ENCODE peak calls at places on chromosomes 2 and 18, in four cellular contexts. W, N, D and E are unnamed samples.

GRCh38 chr2:26883971-26884370 is 36.0 kb downstream of the DPYSL5 start:
- DNase-seq in W (no peak), N (no peak), D (no peak), E (no peak)

GRCh38 chr2:74648009-74648443 is at the start of gene M1AP:
- DNase-seq in W (peak), N (peak), D (no peak), E (no peak)

GRCh38 chr18:51011709-51012108 is 18.3 kb upstream of the SMAD4 start:
- DNase-seq in W (no peak), N (no peak), D (peak), E (no peak)

GRCh38 chr18:78327643-78328042 is 652.0 kb upstream of the SALL3 start:
- DNase-seq in W (no peak), N (no peak), D (no peak), E (no peak)

GRCh38 chr2:177573120-177573519 is 180.5 kb downstream of the AGPS start:
- DNase-seq in W (no peak), N (no peak), D (no peak), E (peak)

GRCh38 chr18:62788891-62789290 is 73.5 kb downstream of the PHLPP1 start:
- DNase-seq in W (peak), N (no peak), D (no peak), E (no peak)

GRCh38 chr2:119491776-119492525 is 32.3 kb downstream of the SCTR start:
- DNase-seq in W (peak), N (peak), D (peak), E (peak)

GRCh38 chr2:235908826-235909225 is 259.4 kb downstream of the GBX2 start:
- DNase-seq in W (no peak), N (no peak), D (no peak), E (no peak)

GRCh38 chr18:58937913-58938312 is 73.2 kb downstream of the ZNF532 start:
- DNase-seq in W (no peak), N (no peak), D (no peak), E (no peak)

GRCh38 chr2:238504181-238504711 is 77.5 kb downstream of the ASB1 start:
- DNase-seq in W (no peak), N (peak), D (no peak), E (no peak)

GRCh38 chr2:173964565-173965371 is 405 bp downstream of the SP3 start:
- DNase-seq in W (peak), N (peak), D (peak), E (peak)

GRCh38 chr18:7766383-7766782 is 199.3 kb downstream of the PTPRM start:
- DNase-seq in W (no peak), N (peak), D (no peak), E (no peak)

GRCh38 chr2:38750011-38750792 is 959 bp downstream of the SRSF7 start:
- DNase-seq in W (peak), N (no peak), D (peak), E (peak)

GRCh38 chr18:77177009-77177408 is 44.4 kb upstream of the MBP start:
- DNase-seq in W (no peak), N (no peak), D (no peak), E (no peak)

GRCh38 chr2:219325136-219325535 is 7.4 kb downstream of the RESP18 start:
- DNase-seq in W (no peak), N (no peak), D (no peak), E (no peak)

GRCh38 chr2:10775036-10775780 is 37.4 kb downstream of the PDIA6 start:
- DNase-seq in W (no peak), N (peak), D (no peak), E (no peak)

GRCh38 chr18:79879566-79879965 is 71.9 kb downstream of the SLC66A2 start:
- DNase-seq in W (no peak), N (no peak), D (no peak), E (no peak)

GRCh38 chr2:190847504-190848201 is 33.0 kb upstream of the GLS start:
- DNase-seq in W (no peak), N (no peak), D (peak), E (no peak)

GRCh38 chr2:200365209-200365608 is 58.7 kb downstream of the SPATS2L start:
- DNase-seq in W (no peak), N (no peak), D (no peak), E (no peak)
- TF ChIP-seq CTCF in W (no peak), N (no peak), D (no peak), E (no peak)

DNA sequence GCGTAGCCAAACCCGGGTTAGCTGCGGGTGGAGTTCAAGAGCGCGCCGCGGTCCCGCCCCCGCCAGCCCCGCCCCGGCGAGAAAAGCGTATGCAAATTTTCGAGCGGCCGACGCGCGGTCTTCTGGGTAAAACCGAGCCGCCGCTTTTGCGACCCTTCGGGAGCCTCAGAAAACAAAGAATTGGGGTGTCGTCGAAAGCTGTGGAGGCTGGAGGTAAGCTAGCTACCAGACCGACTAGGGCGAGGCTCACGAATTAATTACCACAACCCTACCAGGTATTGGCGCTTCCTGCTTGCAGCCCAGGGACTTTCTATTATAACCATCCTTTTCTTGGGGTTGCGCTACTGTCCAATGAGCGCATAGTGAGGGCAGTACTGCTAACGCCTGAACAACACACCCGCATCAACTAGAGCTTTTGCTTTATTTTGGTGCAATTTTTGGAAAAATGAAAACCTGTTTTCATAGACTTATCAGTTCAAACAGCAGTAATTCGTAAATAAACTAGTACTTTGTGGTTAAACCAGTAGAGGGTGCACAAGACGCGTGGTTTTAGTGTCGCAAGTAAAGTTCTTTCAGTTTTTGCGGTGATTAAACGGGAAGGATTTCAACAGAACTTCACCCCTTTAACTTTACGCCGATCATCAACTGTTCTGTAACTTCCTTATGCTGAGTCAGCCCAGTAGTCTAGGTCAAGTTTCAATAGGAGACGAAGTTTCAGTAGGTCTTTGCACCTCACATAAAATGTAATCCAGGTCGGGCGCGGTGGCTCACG is at the start of gene RNU4ATAC:
- DNase-seq in W (peak), N (peak), D (peak), E (peak)
- TF ChIP-seq EZH2 in W (no peak), N (no peak), D (no peak), E (no peak)

GRCh38 chr2:66539452-66539851 is 104.5 kb downstream of the MEIS1 start:
- DNase-seq in W (no peak), N (no peak), D (peak), E (peak)
- H3K4me3 ChIP-seq in W (no peak), N (no peak), D (no peak), E (no peak)

DNA sequence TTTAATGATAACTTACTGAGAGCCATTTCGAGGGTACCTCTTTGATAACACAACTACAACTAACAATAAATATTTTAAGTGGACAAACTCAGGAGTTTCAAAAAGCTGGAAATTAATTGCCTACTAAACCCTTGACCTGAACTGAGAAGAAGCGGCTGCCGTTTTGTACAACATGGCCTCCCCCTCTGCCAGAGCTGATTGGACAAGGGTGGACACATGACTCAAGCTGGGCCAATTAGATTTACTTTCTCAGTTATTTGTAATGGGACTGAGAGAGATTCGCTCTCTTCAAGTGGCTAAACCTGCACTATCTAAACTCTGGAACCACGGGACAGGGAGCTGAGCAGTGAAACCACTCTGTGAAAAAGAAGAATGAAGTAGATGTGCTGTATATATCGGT is 135.9 kb upstream of the SERPINE2 start:
- DNase-seq in W (no peak), N (no peak), D (no peak), E (no peak)
- TF ChIP-seq CTCF in W (no peak), N (no peak), D (no peak), E (no peak)

GRCh38 chr2:86788881-86789686 is 1.6 kb downstream of the CD8A start:
- DNase-seq in W (no peak), N (peak), D (no peak), E (peak)
- TF ChIP-seq EZH2 in W (peak), N (peak), D (peak), E (peak)

GRCh38 chr2:180655842-180656454 is 324.5 kb upstream of the UBE2E3 start:
- DNase-seq in W (no peak), N (peak), D (no peak), E (no peak)

GRCh38 chr2:180653481-180653880 is 326.9 kb upstream of the UBE2E3 start:
- DNase-seq in W (no peak), N (no peak), D (no peak), E (no peak)

GRCh38 chr2:180651596-180651995 is 328.8 kb upstream of the UBE2E3 start:
- DNase-seq in W (no peak), N (no peak), D (no peak), E (no peak)

GRCh38 chr2:180655393-180655792 is 325.0 kb upstream of the UBE2E3 start:
- DNase-seq in W (no peak), N (no peak), D (no peak), E (no peak)

GRCh38 chr2:180652794-180653193 is 327.6 kb upstream of the UBE2E3 start:
- DNase-seq in W (no peak), N (no peak), D (no peak), E (no peak)
- H3K4me3 ChIP-seq in W (no peak), N (no peak), D (no peak), E (no peak)

DNA sequence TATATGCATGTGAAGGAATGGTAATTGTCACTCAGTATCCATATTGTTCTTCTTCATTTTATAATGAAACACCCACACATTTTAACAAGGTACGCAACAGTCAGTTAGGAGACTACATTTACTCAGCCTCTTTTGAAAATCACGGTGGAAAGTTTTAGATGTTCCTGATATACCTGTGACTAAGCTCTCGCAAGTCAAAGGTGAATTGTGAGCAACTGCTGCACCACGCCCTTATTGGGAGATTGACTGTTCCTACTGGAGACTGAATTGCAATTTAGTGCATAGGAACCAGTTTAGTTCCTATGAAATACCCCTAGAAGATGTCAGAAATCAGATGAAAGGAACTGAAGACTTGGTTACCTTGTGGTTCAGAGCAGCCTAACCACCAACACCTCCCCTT is 1280.4 kb upstream of the CDH2 start:
- DNase-seq in W (no peak), N (no peak), D (no peak), E (no peak)
- TF ChIP-seq CTCF in W (no peak), N (no peak), D (no peak), E (no peak)

DNA sequence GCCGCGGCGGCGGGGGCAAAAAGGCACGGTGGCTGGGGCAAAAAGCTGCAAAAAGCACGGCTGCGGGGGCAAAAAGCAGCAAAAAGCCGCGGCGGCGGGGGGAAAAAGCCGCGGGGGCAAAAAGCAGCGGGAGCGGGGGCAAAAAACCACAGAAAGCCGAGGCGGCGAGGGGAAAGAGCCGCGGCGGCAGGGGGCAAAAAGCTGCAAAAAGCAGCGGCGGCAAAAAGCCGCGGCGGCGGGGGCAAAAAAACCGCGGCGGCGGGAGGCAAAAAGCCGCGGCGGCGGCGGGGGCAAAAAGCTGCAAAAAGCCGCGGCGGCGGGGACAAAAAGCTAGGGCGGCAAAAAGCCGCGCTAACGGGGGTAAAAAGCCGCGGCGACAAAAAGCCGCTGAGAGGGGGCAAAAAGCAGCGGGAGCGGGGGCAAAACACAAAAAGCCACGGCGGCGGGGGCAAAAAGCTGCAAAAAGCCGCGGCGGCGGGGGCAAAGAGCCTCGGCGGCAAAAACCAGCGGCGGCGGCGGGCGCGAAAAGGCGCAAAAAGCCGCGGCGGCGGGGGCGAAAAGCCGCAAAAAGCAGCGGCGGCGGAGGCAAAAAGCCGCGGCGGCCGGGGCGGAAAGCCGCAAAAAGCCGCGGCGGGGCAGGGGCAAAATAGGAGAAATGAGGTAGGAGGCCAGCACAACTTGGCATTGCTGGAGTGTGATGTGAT is 123.4 kb downstream of the ANKRD30BL start:
- DNase-seq in W (peak), N (peak), D (no peak), E (no peak)
- TF ChIP-seq EZH2 in W (peak), N (peak), D (peak), E (peak)

DNA sequence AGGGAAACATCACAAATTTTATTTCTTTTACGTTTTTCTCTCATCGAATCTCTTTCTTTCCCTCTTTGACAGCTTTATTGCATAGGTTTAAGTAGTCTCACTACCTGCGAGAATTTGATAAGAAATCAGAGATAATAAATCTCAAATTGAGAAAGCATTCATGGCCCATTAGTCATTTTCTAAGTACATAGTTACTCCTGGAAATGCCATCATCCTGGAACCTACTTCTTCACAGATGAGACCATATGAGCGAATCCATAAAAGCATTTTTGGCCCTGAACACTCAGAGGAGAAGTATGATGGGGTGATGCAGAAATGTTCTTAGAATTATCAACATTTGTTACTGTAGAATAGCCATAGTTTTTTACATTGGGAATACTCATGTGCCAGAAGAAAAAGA is 138.0 kb upstream of the ARHGAP28 start:
- DNase-seq in W (no peak), N (no peak), D (no peak), E (no peak)
- H3K4me3 ChIP-seq in W (no peak), N (no peak), D (no peak), E (no peak)

DNA sequence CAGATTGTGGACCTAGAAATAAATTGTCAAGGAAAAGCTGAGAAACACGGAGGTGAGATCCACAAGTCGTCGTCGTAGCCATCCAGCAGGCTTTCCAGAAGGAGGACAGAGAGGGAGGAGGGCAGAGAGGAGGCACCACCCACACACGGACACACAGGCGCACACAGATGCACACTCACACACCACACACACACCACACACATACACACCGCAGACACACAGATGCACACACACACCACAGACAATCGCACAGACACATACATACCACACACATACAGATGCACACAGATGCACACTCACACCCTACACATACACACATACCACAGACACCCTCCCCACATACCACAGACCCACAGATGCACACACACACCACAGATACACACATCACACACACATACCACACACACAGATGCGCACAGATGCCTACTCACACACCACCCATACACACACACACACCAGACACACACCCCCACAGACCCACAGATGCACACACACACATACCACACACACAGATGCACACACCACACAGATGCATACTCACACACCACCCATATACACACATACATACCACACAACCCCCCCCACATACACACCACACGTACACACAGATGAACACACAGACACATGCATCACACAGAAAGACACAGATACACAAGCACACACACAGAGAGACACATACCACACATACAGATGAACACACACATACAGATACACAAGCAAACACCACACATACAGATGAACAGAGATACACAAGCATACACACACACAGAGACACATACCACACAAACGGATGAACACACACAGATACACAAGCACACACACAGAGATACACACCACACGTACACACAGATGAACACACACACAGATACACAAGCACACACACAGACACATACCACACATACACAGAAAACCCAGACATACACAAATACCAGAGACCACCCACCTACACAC is 12.7 kb upstream of the BOK start:
- DNase-seq in W (no peak), N (no peak), D (no peak), E (no peak)
- TF ChIP-seq CTCF in W (no peak), N (no peak), D (no peak), E (no peak)